ENCODE peak calls at places on chromosomes 13 and 19, in seven cellular contexts. K is fibroblast of lung, Y is ovary, X is GM12878, S is HAP-1, V is left lung, T is right cardiac atrium. R is an unnamed sample.

GRCh38 chr19:16252459-16253205 is 54.9 kb downstream of the AP1M1 start:
- DNase-seq in K (no peak), Y (no peak), X (peak; percentile 24), S (no peak), V (peak; percentile 65), T (no peak), R (no peak)

GRCh38 chr13:32883501-32883900 is 132.7 kb upstream of the KL start:
- DNase-seq in K (peak; percentile 64), Y (no peak), X (no peak), S (peak; percentile 87), V (no peak), T (no peak), R (no peak)

GRCh38 chr19:31105761-31106160 is 243.5 kb downstream of the TSHZ3 start:
- DNase-seq in K (no peak), Y (no peak), X (no peak), S (no peak), V (no peak), T (no peak), R (no peak)

GRCh38 chr13:88800505-88800904 is 1129.3 kb downstream of the SLITRK5 start:
- DNase-seq in K (no peak), Y (no peak), X (no peak), S (no peak), V (no peak), T (no peak), R (no peak)

GRCh38 chr19:55486043-55486970 is 1.3 kb downstream of the NAT14 start:
- DNase-seq in K (no peak), Y (peak; percentile 32), X (no peak), S (no peak), V (no peak), T (no peak), R (no peak)

GRCh38 chr19:4144666-4145261 is 8.7 kb upstream of the CREB3L3 start:
- DNase-seq in K (peak; percentile 22), Y (no peak), X (no peak), S (no peak), V (no peak), T (peak; percentile 18), R (no peak)

GRCh38 chr19:10118960-10119359 is 739 bp downstream of the EIF3G start:
- DNase-seq in K (no peak), Y (no peak), X (no peak), S (no peak), V (no peak), T (no peak), R (no peak)

GRCh38 chr19:58387338-58388174 is 487 bp downstream of the RPS5 start:
- DNase-seq in K (no peak), Y (no peak), X (no peak), S (no peak), V (no peak), T (no peak), R (no peak)

GRCh38 chr13:108924154-108924940 is 294.9 kb downstream of the MYO16 start:
- DNase-seq in K (peak; percentile 43), Y (no peak), X (no peak), S (no peak), V (no peak), T (no peak), R (no peak)

GRCh38 chr19:35013820-35014754 is 14.0 kb downstream of the GRAMD1A start:
- DNase-seq in K (no peak), Y (no peak), X (no peak), S (no peak), V (peak; percentile 50), T (no peak), R (no peak)

GRCh38 chr13:74301200-74302063 is 167.2 kb upstream of the KLF12 start:
- DNase-seq in K (peak; percentile 33), Y (no peak), X (no peak), S (no peak), V (no peak), T (no peak), R (no peak)

GRCh38 chr19:40597329-40597838 is 3.8 kb upstream of the LTBP4 start:
- DNase-seq in K (no peak), Y (no peak), X (no peak), S (no peak), V (no peak), T (no peak), R (no peak)

GRCh38 chr19:40598918-40599307 is 2.3 kb upstream of the LTBP4 start:
- DNase-seq in K (no peak), Y (no peak), X (no peak), S (no peak), V (no peak), T (no peak), R (no peak)

GRCh38 chr19:40594657-40595077 is 6.5 kb upstream of the LTBP4 start:
- DNase-seq in K (peak; percentile 75), Y (no peak), X (no peak), S (no peak), V (no peak), T (no peak), R (no peak)

GRCh38 chr19:40598121-40598917 is 2.9 kb upstream of the LTBP4 start:
- DNase-seq in K (peak; percentile 82), Y (peak; percentile 87), X (no peak), S (peak; percentile 86), V (peak; percentile 85), T (peak; percentile 86), R (peak; percentile 92)

GRCh38 chr19:40596608-40597328 is 4.4 kb upstream of the LTBP4 start:
- DNase-seq in K (peak; percentile 60), Y (peak; percentile 57), X (no peak), S (peak; percentile 74), V (peak; percentile 68), T (peak; percentile 81), R (peak; percentile 86)
- H3K4me3 ChIP-seq in K (peak overlapping the region; percentile 44), Y (peak overlapping the region; percentile 38), X (no peak overlapping the region), S (peak overlapping the region; percentile 49), V (peak overlapping the region; percentile 15), T (peak overlapping the region; percentile 22), R (peak overlapping the region; percentile 21)

GRCh38 chr19:17835182-17836006 is 12.4 kb downstream of the JAK3 start:
- DNase-seq in K (no peak), Y (no peak), X (no peak), S (no peak), V (no peak), T (no peak), R (no peak)

GRCh38 chr19:17836530-17836929 is 11.3 kb downstream of the JAK3 start:
- DNase-seq in K (no peak), Y (no peak), X (no peak), S (no peak), V (no peak), T (no peak), R (no peak)

GRCh38 chr19:17831419-17831888 is 10.1 kb upstream of the INSL3 start:
- DNase-seq in K (no peak), Y (peak; percentile 60), X (no peak), S (no peak), V (no peak), T (no peak), R (no peak)

GRCh38 chr19:17832443-17833208 is 11.3 kb upstream of the INSL3 start:
- DNase-seq in K (no peak), Y (no peak), X (no peak), S (no peak), V (no peak), T (no peak), R (no peak)

DNA sequence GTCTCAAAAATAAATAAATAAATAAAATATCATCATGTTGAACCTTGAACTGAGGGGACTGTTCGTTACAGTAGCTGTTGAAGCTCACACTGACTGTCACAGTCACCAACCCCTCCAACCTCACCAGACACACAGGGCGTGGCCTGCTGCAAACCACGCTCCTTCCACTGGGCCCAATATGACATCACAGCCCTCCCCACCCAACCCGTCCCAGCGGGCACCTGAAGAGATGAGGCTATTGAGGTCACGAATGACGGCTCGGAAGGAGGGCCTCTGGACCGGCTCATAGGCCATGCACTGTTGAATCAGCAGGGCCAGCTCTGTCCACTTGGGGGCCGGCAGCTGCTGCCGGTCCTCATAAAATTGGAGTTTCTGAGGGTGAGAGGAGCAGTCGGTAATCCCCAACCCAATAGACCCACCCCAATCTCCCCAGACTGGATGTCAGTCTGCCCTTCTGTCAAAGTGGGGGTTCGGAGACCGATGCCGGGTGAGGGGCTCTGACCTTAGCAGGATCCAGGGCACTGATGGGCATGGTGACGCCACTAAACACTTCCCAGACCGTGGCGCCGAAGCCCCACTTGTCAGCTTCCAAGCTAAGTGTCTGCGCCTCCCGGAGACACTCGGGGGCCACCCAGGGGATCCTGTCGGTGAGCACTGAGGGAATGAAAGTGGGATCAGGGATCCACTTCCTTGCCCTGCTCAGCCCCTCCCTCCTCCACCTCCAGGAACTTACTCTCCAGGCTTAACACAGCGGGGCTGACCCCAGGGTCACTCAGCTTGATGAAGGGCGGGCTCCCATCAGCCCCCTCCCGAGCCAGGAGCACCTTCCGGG is 13.2 kb downstream of the JAK3 start:
- DNase-seq in K (no peak), Y (no peak), X (no peak), S (no peak), V (no peak), T (no peak), R (no peak)
- H3K27me3 ChIP-seq in K (peaks cover 4% of the 10 kb centered on the region), Y (no peaks in the 10 kb centered on the region), X (no peaks in the 10 kb centered on the region), S (no peaks in the 10 kb centered on the region), V (no peaks in the 10 kb centered on the region), T (no peaks in the 10 kb centered on the region), R (no peaks in the 10 kb centered on the region)

DNA sequence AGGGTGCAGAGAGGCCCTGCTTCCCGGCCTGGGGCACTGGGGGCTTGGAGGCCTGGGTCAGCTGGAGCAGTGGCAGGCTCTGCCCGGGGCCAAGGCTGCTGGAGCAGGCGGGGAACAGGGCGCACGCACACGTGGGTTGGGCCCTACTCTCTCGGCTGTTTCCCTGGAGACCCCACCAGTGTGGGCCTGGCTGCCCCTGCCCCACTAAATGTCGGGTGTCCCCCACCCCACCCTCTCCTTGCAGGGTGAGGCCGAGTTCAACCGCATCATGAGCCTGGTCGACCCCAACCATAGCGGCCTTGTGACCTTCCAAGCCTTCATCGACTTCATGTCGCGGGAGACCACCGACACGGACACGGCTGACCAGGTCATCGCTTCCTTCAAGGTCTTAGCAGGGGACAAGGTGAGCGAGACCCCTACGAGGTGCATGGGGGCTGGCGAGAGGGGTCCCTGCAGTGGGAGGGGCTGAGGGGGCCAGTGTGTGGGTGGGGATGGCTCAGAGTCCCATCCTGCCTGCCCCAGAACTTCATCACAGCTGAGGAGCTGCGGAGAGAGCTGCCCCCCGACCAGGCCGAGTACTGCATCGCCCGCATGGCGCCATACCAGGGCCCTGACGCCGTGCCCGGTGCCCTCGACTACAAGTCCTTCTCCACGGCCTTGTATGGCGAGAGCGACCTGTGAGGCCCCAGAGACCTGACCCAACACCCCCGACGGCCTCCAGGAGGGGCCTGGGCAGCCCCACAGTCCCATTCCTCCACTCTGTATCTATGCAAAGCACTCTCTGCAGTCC is 15.3 kb downstream of the CAPN12 start:
- DNase-seq in K (no peak), Y (no peak), X (no peak), S (no peak), V (peak; percentile 31), T (peak; percentile 28), R (no peak)
- H3K4me1 ChIP-seq in K (peaks cover 4% of the 10 kb centered on the region), Y (peaks cover 10% of the 10 kb centered on the region), X (peaks cover 5% of the 10 kb centered on the region), S (no peaks in the 10 kb centered on the region), V (peaks cover 36% of the 10 kb centered on the region), T (no peaks in the 10 kb centered on the region), R (peaks cover 27% of the 10 kb centered on the region)

GRCh38 chr13:91950803-91951202 is 552.4 kb downstream of the GPC5 start:
- DNase-seq in K (no peak), Y (no peak), X (no peak), S (no peak), V (no peak), T (no peak), R (no peak)

DNA sequence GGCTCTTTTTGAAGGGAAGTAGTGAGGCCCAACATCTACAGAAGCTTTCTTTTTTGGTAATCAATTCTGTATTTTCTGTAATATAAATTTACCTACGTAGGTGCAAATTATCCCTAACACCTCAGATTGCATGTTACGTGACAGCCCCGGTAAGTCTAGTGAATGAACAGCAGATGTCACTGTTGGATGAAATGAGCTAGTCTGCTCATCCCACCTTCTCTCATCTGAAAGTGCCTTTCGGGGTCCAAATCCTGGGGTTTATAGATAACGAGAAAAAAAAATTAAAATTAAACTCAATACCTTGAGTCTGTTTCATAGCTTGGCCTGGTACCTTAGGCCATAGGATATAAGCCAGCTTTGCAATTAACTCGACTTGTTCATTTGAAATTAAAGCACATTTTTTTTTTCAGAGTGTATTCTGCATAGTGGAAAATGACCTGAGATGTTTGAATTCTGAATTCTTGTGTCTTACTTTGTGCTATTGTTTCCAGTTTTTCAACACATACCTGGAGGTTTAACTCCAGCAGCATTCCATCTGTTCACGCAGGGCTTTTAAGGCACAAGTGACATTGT is 548.2 kb downstream of the GPC5 start:
- DNase-seq in K (peak; percentile 16), Y (no peak), X (no peak), S (peak; percentile 34), V (no peak), T (no peak), R (no peak)
- H3K4me3 ChIP-seq in K (no peak overlapping the region), Y (no peak overlapping the region), X (no peak overlapping the region), S (no peak overlapping the region), V (no peak overlapping the region), T (no peak overlapping the region), R (no peak overlapping the region)

R was measured in upper lobe of right lung.